ENCODE peak calls at places on chromosome 1, in nine cellular contexts. N, Z, D, T, H, C, F, P and G are unnamed samples.
A peak's percentile ranks its signal among the peaks of the same experiment; 100 is the strongest.

GRCh38 chr1:54310439-54311328 is 95.5 kb downstream of the SSBP3 start:
- DNase-seq in Z (peak; percentile 62), H (peak; percentile 34), P (no peak), T (no peak), D (no peak), N (peak; percentile 53), F (peak; percentile 79), C (no peak), G (no peak)

GRCh38 chr1:32014937-32015363 is 1.3 kb downstream of the KHDRBS1 start:
- DNase-seq in T (no peak), N (no peak), C (no peak), P (no peak), H (no peak), D (no peak), Z (no peak), F (peak; percentile 50), G (no peak)

GRCh38 chr1:159121526-159121925 is 45.0 kb upstream of the AIM2 start:
- DNase-seq in C (no peak), N (no peak), Z (no peak), D (no peak), H (no peak), T (no peak), P (no peak), F (no peak), G (peak; percentile 94)

GRCh38 chr1:3061981-3062615 is 6.9 kb upstream of the PRDM16 start:
- DNase-seq in H (no peak), T (no peak), C (no peak), Z (no peak), D (no peak), N (no peak), F (no peak), P (no peak), G (no peak)

GRCh38 chr1:2097386-2098300 is 47.4 kb downstream of the PRKCZ start:
- DNase-seq in N (no peak), C (no peak), Z (peak; percentile 28), H (peak; percentile 74), D (no peak), T (no peak), F (no peak), P (no peak), G (no peak)

GRCh38 chr1:2043886-2044285 is 6.3 kb upstream of the PRKCZ start:
- DNase-seq in D (no peak), Z (no peak), T (no peak), H (no peak), N (no peak), F (no peak), C (no peak), P (no peak), G (no peak)

GRCh38 chr1:160499631-160500030 is 23.4 kb downstream of the SLAMF6 start:
- DNase-seq in C (no peak), P (no peak), D (no peak), T (no peak), H (no peak), Z (no peak), N (no peak), F (no peak), G (no peak)

GRCh38 chr1:54095543-54096286 is 42.3 kb downstream of the TCEANC2 start:
- DNase-seq in D (no peak), P (no peak), N (no peak), C (no peak), H (no peak), T (no peak), F (peak; percentile 73), Z (no peak), G (no peak)

GRCh38 chr1:173161510-173162221 is 45.5 kb downstream of the TNFSF4 start:
- DNase-seq in P (no peak), Z (peak; percentile 87), N (no peak), F (no peak), D (no peak), H (peak; percentile 68), C (peak; percentile 39), T (no peak), G (no peak)

GRCh38 chr1:39988618-39989343 is 33.8 kb downstream of the MFSD2A start:
- DNase-seq in T (no peak), N (no peak), H (no peak), F (no peak), C (no peak), P (no peak), D (no peak), Z (peak; percentile 78), G (no peak)

GRCh38 chr1:59178803-59179202 is 118.1 kb upstream of the FGGY start:
- DNase-seq in H (no peak), D (no peak), Z (no peak), F (no peak), C (no peak), N (no peak), T (no peak), P (no peak), G (no peak)

GRCh38 chr1:176494436-176494835 is 31.5 kb downstream of the PAPPA2 start:
- DNase-seq in H (no peak), C (no peak), F (no peak), Z (no peak), T (no peak), P (no peak), D (no peak), N (no peak), G (no peak)

GRCh38 chr1:218353656-218354055 is 8.5 kb downstream of the TGFB2 start:
- DNase-seq in F (no peak), P (no peak), H (peak; percentile 83), Z (no peak), C (no peak), N (no peak), D (no peak), T (no peak), G (no peak)

GRCh38 chr1:222798111-222798510 is 16.7 kb upstream of the DISP1 start:
- DNase-seq in D (no peak), C (peak; percentile 38), N (no peak), Z (peak; percentile 56), T (no peak), P (no peak), H (peak; percentile 92), F (no peak), G (no peak)

GRCh38 chr1:240414237-240414636 is 197.7 kb downstream of the GREM2 start:
- DNase-seq in N (peak; percentile 14), H (no peak), F (no peak), P (no peak), Z (no peak), D (no peak), C (peak; percentile 25), T (no peak), G (no peak)

GRCh38 chr1:110113551-110113950 is 1.3 kb downstream of the UBL4B start:
- DNase-seq in T (no peak), C (no peak), F (no peak), N (no peak), Z (peak; percentile 24), D (no peak), H (no peak), P (no peak), G (no peak)

GRCh38 chr1:155125946-155126493 is 1.7 kb upstream of the EFNA1 start:
- DNase-seq in D (peak; percentile 58), F (no peak), H (peak; percentile 86), N (peak; percentile 68), Z (no peak), P (peak; percentile 64), T (no peak), C (no peak), G (no peak)

GRCh38 chr1:202687819-202688218 is 22.4 kb downstream of the SYT2 start:
- DNase-seq in C (no peak), H (no peak), Z (no peak), T (no peak), D (no peak), N (no peak), F (no peak), P (no peak), G (no peak)

GRCh38 chr1:211485480-211485857 is 6.5 kb downstream of the RD3 start:
- DNase-seq in F (no peak), P (no peak), H (no peak), C (no peak), Z (no peak), T (no peak), D (no peak), N (no peak), G (no peak)

GRCh38 chr1:90613371-90613770 is 103.7 kb downstream of the BARHL2 start:
- DNase-seq in H (no peak), T (no peak), F (peak; percentile 65), D (no peak), N (no peak), C (no peak), Z (no peak), P (no peak), G (no peak)

GRCh38 chr1:181141431-181141910 is 53.0 kb downstream of the IER5 start:
- DNase-seq in F (no peak), H (peak; percentile 90), T (peak; percentile 74), D (no peak), C (peak; percentile 54), Z (peak; percentile 74), N (no peak), P (no peak), G (no peak)

GRCh38 chr1:83920320-83920719 is 78.6 kb downstream of the TTLL7 start:
- DNase-seq in N (no peak), T (no peak), C (no peak), P (no peak), D (no peak), H (no peak), F (no peak), Z (no peak), G (no peak)

GRCh38 chr1:231594123-231594522 is 32.5 kb upstream of the DISC1 start:
- DNase-seq in D (no peak), F (no peak), N (no peak), Z (no peak), T (no peak), C (no peak), H (no peak), P (no peak), G (no peak)

GRCh38 chr1:148372731-148373130 is 110.4 kb downstream of the PPIAL4G start:
- DNase-seq in D (no peak), P (no peak), T (no peak), Z (peak; percentile 41), F (no peak), H (peak; percentile 46), N (no peak), C (no peak), G (no peak)

GRCh38 chr1:119327436-119328155 is 41.0 kb upstream of the HAO2 start:
- DNase-seq in N (no peak), P (no peak), T (no peak), F (no peak), C (no peak), D (no peak), H (peak; percentile 51), Z (no peak), G (peak; percentile 75)

GRCh38 chr1:9195651-9196050 is 38.9 kb upstream of the H6PD start:
- DNase-seq in F (no peak), N (no peak), T (no peak), P (no peak), Z (no peak), D (no peak), H (no peak), C (no peak), G (no peak)

GRCh38 chr1:39609618-39610331 is 29.7 kb downstream of the HEYL start:
- DNase-seq in Z (peak; percentile 15), P (no peak), H (peak; percentile 42), F (no peak), N (peak; percentile 66), C (peak; percentile 39), D (peak; percentile 24), T (peak; percentile 70), G (no peak)

GRCh38 chr1:8858888-8859706 is 19.4 kb downstream of the ENO1 start:
- DNase-seq in D (no peak), Z (no peak), H (peak; percentile 84), N (no peak), P (no peak), F (peak; percentile 45), T (no peak), C (no peak), G (peak; percentile 36)

GRCh38 chr1:238451781-238452310 is 561.1 kb upstream of the ZP4 start:
- DNase-seq in P (no peak), C (no peak), Z (no peak), N (no peak), H (no peak), F (no peak), T (no peak), D (no peak), G (no peak)

GRCh38 chr1:91564888-91565700 is 64.4 kb downstream of the CDC7 start:
- DNase-seq in C (no peak), P (no peak), F (no peak), Z (peak; percentile 31), D (no peak), H (no peak), T (no peak), N (no peak), G (no peak)

GRCh38 chr1:228902781-228903572 is 167.7 kb downstream of the RHOU start:
- DNase-seq in C (peak; percentile 89), H (peak; percentile 96), F (peak; percentile 98), N (peak; percentile 77), Z (peak; percentile 92), T (no peak), P (peak; percentile 26), D (peak; percentile 82), G (peak; percentile 90)